ENCODE peak calls at places on chromosomes 12 and 14, in six cellular contexts. V is thyroid gland, P is WERI-Rb-1, G is tibial artery, L is mucosa of descending colon, Y is tibial nerve. K is an unnamed sample.

GRCh38 chr12:69880566-69880965 is 55.5 kb downstream of the MYRFL start:
- DNase-seq in V (no peak), P (no peak), G (no peak), L (no peak), Y (no peak), K (no peak)

GRCh38 chr14:77151918-77152588 is 10.5 kb upstream of the ZDHHC22 start:
- DNase-seq in V (no peak), P (no peak), G (no peak), L (no peak), Y (no peak), K (no peak)

GRCh38 chr14:35402323-35403084 is 2.0 kb downstream of the NFKBIA start:
- DNase-seq in V (no peak), P (no peak), G (no peak), L (peak; percentile 60), Y (no peak), K (no peak)

GRCh38 chr12:115305867-115306266 is 621.9 kb upstream of the TBX3 start:
- DNase-seq in V (no peak), P (no peak), G (no peak), L (no peak), Y (no peak), K (no peak)

GRCh38 chr14:69713127-69713800 is 53.7 kb upstream of the SRSF5 start:
- DNase-seq in V (no peak), P (peak; percentile 86), G (no peak), L (peak; percentile 57), Y (no peak), K (no peak)

GRCh38 chr14:29895591-29896043 is 32.0 kb downstream of the PRKD1 start:
- DNase-seq in V (no peak), P (no peak), G (no peak), L (no peak), Y (no peak), K (no peak)

GRCh38 chr12:132133952-132134652 is 10.0 kb downstream of the DDX51 start:
- DNase-seq in V (no peak), P (no peak), G (no peak), L (no peak), Y (no peak), K (no peak)

GRCh38 chr14:95998656-95999055 is 40.5 kb upstream of the C14orf132 start:
- DNase-seq in V (no peak), P (no peak), G (no peak), L (no peak), Y (no peak), K (peak; percentile 1)

GRCh38 chr14:76644875-76645518 is 116.3 kb upstream of the VASH1 start:
- DNase-seq in V (peak; percentile 18), P (peak; percentile 80), G (no peak), L (no peak), Y (no peak), K (no peak)

GRCh38 chr14:37320106-37320505 is 122.4 kb downstream of the MIPOL1 start:
- DNase-seq in V (no peak), P (no peak), G (no peak), L (no peak), Y (no peak), K (no peak)

GRCh38 chr12:53749986-53750811 is 1.6 kb downstream of the CISTR start:
- DNase-seq in V (no peak), P (no peak), G (no peak), L (no peak), Y (no peak), K (no peak)

GRCh38 chr12:20646239-20646827 is 48.8 kb upstream of the SLCO1C1 start:
- DNase-seq in V (no peak), P (no peak), G (no peak), L (no peak), Y (no peak), K (no peak)

GRCh38 chr12:29160230-29160629 is 11.2 kb downstream of the FAR2 start:
- DNase-seq in V (no peak), P (no peak), G (no peak), L (no peak), Y (no peak), K (no peak)

GRCh38 chr12:57940052-57940914 is 1.1 kb upstream of the ATP23 start:
- DNase-seq in V (no peak), P (no peak), G (no peak), L (no peak), Y (no peak), K (no peak)

GRCh38 chr12:53287741-53288216 is 7.6 kb upstream of the PFDN5 start:
- DNase-seq in V (peak; percentile 76), P (peak; percentile 69), G (peak; percentile 77), L (peak; percentile 71), Y (peak; percentile 56), K (no peak)

GRCh38 chr14:100618763-100619320 is 31.6 kb upstream of the BEGAIN start:
- DNase-seq in V (no peak), P (no peak), G (peak; percentile 17), L (no peak), Y (no peak), K (no peak)

GRCh38 chr12:84919271-84919670 is 6.7 kb upstream of the SLC6A15 start:
- DNase-seq in V (no peak), P (no peak), G (no peak), L (no peak), Y (no peak), K (no peak)

GRCh38 chr12:4246116-4246515 is 27.4 kb upstream of the CCND2 start:
- DNase-seq in V (no peak), P (no peak), G (no peak), L (no peak), Y (no peak), K (no peak)

GRCh38 chr14:20306079-20306423 is 300 bp upstream of the TTC5 start:
- DNase-seq in V (no peak), P (no peak), G (no peak), L (no peak), Y (no peak), K (no peak)

GRCh38 chr12:32290411-32290810 is 108.9 kb upstream of the FGD4 start:
- DNase-seq in V (peak; percentile 35), P (no peak), G (no peak), L (no peak), Y (no peak), K (no peak)

GRCh38 chr12:4791497-4791896 is 71.3 kb downstream of the GALNT8 start:
- DNase-seq in V (no peak), P (no peak), G (no peak), L (no peak), Y (no peak), K (no peak)

GRCh38 chr12:3377056-3377455 is 113.9 kb upstream of the PRMT8 start:
- DNase-seq in V (no peak), P (no peak), G (no peak), L (no peak), Y (no peak), K (no peak)

GRCh38 chr12:116434155-116435065 is 124.8 kb upstream of the MAP1LC3B2 start:
- DNase-seq in V (peak; percentile 80), P (peak; percentile 62), G (peak; percentile 97), L (peak; percentile 72), Y (peak; percentile 78), K (peak; percentile 81)

GRCh38 chr12:65308001-65308400 is 29.5 kb downstream of the MSRB3 start:
- DNase-seq in V (no peak), P (no peak), G (no peak), L (no peak), Y (no peak), K (no peak)

GRCh38 chr12:118958520-118958919 is 22.8 kb upstream of the SRRM4 start:
- DNase-seq in V (no peak), P (no peak), G (no peak), L (no peak), Y (no peak), K (no peak)

GRCh38 chr12:62435337-62436163 is 31.1 kb upstream of the MON2 start:
- DNase-seq in V (peak; percentile 40), P (peak; percentile 56), G (peak; percentile 78), L (peak; percentile 61), Y (no peak), K (no peak)
- TF ChIP-seq CTCF in V (no peak), P (peak; percentile 70), G (peak; percentile 45), L (no peak), Y (peak; percentile 49), K (peak; percentile 77)

GRCh38 chr12:109987615-109988014 is 8.6 kb downstream of the GIT2 start:
- DNase-seq in V (no peak), P (no peak), G (no peak), L (no peak), Y (no peak), K (peak; percentile 62)

GRCh38 chr12:109991586-109991985 is 4.6 kb downstream of the GIT2 start:
- DNase-seq in V (no peak), P (no peak), G (no peak), L (no peak), Y (no peak), K (no peak)

GRCh38 chr12:109988903-109989302 is 7.3 kb downstream of the GIT2 start:
- DNase-seq in V (no peak), P (no peak), G (no peak), L (no peak), Y (no peak), K (no peak)

GRCh38 chr12:109989380-109989779 is 6.8 kb downstream of the GIT2 start:
- DNase-seq in V (no peak), P (peak; percentile 62), G (no peak), L (no peak), Y (no peak), K (no peak)

DNA sequence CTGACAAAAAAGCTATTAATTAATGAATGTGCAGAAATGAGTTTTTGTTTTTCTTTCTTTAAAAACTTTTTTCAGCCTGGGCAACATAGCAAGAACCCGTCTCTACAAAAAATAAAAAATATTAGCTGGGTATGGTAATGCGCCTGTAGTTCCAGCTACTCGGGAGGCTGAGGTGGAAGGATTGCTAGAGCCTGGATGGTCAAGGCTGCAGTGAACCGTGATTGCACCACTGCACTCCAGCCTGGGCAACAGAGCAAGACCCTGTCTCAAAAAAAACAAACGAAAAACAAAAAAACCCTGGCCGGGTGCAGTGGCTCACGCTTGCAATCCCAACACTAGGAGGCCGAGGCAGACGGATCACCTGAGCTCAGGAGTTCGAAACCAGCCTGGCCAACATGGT is 7.9 kb downstream of the GIT2 start:
- DNase-seq in V (no peak), P (no peak), G (no peak), L (no peak), Y (no peak), K (no peak)
- H3K36me3 ChIP-seq in V (peaks cover 10% of the 10 kb centered on the region), P (peaks cover 53% of the 10 kb centered on the region), G (peaks cover 43% of the 10 kb centered on the region), L (peaks cover 4% of the 10 kb centered on the region), Y (peaks cover 28% of the 10 kb centered on the region), K (peaks cover 8% of the 10 kb centered on the region)

GRCh38 chr14:92656306-92656705 is 92.1 kb downstream of the LGMN start:
- DNase-seq in V (no peak), P (no peak), G (no peak), L (no peak), Y (no peak), K (no peak)
- TF ChIP-seq CTCF in V (no peak), P (peak; percentile 72), G (no peak), L (no peak), Y (no peak), K (peak; percentile 15)

DNA sequence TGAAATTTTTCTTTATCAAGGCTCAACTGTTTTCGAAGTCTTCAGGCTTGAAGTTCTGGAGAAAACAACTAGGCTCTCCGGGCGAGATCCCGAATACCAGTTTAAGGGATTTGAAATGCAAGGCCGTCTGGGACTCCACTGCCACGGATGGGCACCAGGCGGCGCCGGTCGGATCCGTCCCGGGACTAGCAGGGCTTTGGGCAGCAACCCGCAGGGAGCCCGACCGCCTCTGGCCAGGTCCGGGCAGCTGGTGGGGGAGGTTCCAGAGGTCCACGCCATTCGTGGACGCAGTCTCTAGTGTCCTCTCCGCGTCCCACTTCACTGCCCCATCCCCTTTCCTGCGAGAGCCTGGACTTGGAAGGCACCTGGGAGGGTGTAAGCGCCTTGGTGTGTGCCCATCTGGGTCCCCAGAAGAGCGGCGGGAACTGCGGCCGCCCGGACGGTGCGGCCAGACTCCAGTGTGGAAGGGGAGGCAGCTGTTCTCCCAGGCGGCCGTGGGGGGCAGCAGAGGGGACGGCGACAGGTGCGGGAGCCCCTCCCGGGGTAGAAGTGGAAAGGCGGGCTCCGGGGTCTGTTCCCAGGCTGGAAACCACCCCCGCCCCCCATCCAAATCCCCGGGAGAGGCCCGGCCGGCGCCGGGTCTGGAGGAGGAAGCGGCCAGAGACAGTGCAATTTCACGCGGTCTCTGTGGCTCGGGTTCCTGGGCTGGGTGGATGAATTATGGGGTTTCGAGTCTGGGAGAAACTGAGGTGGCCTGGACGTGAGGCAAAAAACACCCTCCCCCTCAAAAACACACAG is 835 bp upstream of the ERBB3 start:
- DNase-seq in V (peak; percentile 93), P (peak; percentile 95), G (peak; percentile 94), L (peak; percentile 95), Y (peak; percentile 72), K (peak; percentile 44)
- H3K36me3 ChIP-seq in V (no peaks in the 10 kb centered on the region), P (no peaks in the 10 kb centered on the region), G (no peaks in the 10 kb centered on the region), L (no peaks in the 10 kb centered on the region), Y (no peaks in the 10 kb centered on the region), K (no peaks in the 10 kb centered on the region)

K was measured in BJ.